ENCODE peak calls at places on chromosome 21, in six cellular contexts. P is psoas muscle, B is tibial artery, Q is epithelial cell of esophagus, S is cardiac muscle cell, C is upper lobe of left lung. F is an unnamed sample.

GRCh38 chr21:16124397-16125130 is 394.8 kb downstream of the USP25 start:
- DNase-seq in S (peak), C (no peak), B (no peak), P (no peak), Q (peak), F (no peak)

GRCh38 chr21:41858466-41859296 is 20.5 kb downstream of the PRDM15 start:
- DNase-seq in P (no peak), B (peak), C (no peak), Q (no peak), S (no peak), F (no peak)

GRCh38 chr21:32360401-32360981 is 32.3 kb downstream of the URB1 start:
- DNase-seq in B (no peak), C (no peak), Q (peak), P (no peak), S (no peak), F (no peak)

GRCh38 chr21:36589352-36589971 is 109.5 kb upstream of the SIM2 start:
- DNase-seq in P (peak), B (no peak), C (peak), S (peak), Q (peak), F (peak)

GRCh38 chr21:43991447-43991991 is 20.6 kb upstream of the TRAPPC10 start:
- DNase-seq in B (no peak), S (no peak), C (peak), Q (no peak), P (peak), F (no peak)

GRCh38 chr21:41141031-41141457 is 26.9 kb upstream of the BACE2 start:
- DNase-seq in S (peak), B (no peak), C (no peak), P (no peak), Q (peak), F (no peak)

GRCh38 chr21:41802684-41803083 is 35.8 kb upstream of the RIPK4 start:
- DNase-seq in P (peak), S (peak), B (peak), C (no peak), Q (no peak), F (no peak)

GRCh38 chr21:46509760-46510159 is 51.1 kb downstream of the DIP2A start:
- DNase-seq in S (peak), B (no peak), Q (peak), P (no peak), C (no peak), F (no peak)

GRCh38 chr21:33127154-33127893 is 57.4 kb downstream of the OLIG1 start:
- DNase-seq in B (no peak), C (no peak), P (peak), S (peak), Q (peak), F (peak)

GRCh38 chr21:46322351-46323226 is 1.1 kb downstream of the C21orf58 start:
- DNase-seq in Q (peak), S (peak), B (no peak), C (peak), P (no peak), F (no peak)

GRCh38 chr21:35989185-35989735 is 71.1 kb downstream of the SETD4 start:
- DNase-seq in S (peak), B (peak), C (no peak), P (peak), Q (peak), F (no peak)

GRCh38 chr21:35969281-35969680 is 91.0 kb downstream of the SETD4 start:
- DNase-seq in C (no peak), S (no peak), Q (no peak), P (no peak), B (no peak), F (no peak)

GRCh38 chr21:41207401-41208388 is 39.7 kb downstream of the BACE2 start:
- DNase-seq in B (peak), S (peak), Q (peak), P (peak), C (no peak), F (no peak)

GRCh38 chr21:33402011-33402979 is 918 bp upstream of the IFNGR2 start:
- DNase-seq in B (peak), P (peak), S (peak), Q (peak), C (peak), F (peak)

GRCh38 chr21:41168391-41169257 is 664 bp downstream of the BACE2 start:
- DNase-seq in P (peak), Q (peak), C (peak), S (peak), B (peak), F (peak)

GRCh38 chr21:38379171-38379570 is 119.1 kb downstream of the ERG start:
- DNase-seq in C (no peak), P (no peak), B (no peak), S (no peak), Q (peak), F (no peak)

GRCh38 chr21:38384246-38384576 is 114.1 kb downstream of the ERG start:
- DNase-seq in P (no peak), Q (no peak), S (no peak), B (no peak), C (no peak), F (no peak)

GRCh38 chr21:38377165-38378093 is 120.6 kb downstream of the KCNJ15 start:
- DNase-seq in B (no peak), C (no peak), P (no peak), S (no peak), Q (peak), F (no peak)

GRCh38 chr21:38383411-38384245 is 114.6 kb downstream of the ERG start:
- DNase-seq in P (no peak), B (no peak), C (peak), Q (no peak), S (no peak), F (no peak)

DNA sequence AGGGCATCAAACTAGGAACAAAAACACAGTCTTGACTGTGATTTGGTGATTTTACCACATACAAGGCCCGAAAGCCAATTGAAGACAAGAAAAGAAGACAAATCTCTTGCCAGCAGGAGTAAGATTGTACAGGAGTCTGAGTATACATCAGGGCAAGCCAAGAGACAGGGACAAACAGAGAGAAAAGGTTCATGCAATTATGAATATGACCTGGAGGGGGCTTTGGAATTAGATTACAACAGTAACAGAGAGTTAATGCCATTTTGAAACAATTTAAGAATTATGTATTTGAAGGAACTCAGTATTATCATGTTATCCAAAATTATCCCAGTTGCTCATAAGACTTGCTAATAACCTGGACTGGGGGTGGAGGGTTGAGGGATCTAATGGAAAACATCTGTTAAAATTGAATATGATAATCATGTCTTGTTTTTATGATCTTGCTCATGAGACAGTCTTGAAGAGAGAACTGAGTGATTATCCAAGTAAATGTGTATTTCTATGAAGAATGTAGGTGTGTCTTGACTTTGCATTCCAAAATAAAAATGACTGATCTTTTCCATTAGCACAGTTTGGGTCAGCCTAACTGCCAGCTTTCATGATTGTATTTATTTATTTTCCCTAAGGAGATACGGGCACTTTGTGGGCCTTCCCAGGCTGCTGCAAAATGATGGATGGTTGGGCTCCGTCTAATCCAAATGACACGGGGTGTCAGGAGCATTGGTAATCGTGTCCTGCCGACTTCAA is 117.7 kb downstream of the ERG start:
- DNase-seq in Q (peak), B (no peak), S (peak), C (no peak), P (no peak), F (no peak)
- TF ChIP-seq CTCF in Q (no peak), B (peak), S (peak), C (no peak), P (no peak), F (no peak)

GRCh38 chr21:42863504-42863870 is 15.9 kb downstream of the WDR4 start:
- DNase-seq in C (peak), S (no peak), P (no peak), B (no peak), Q (no peak), F (no peak)
- TF ChIP-seq CTCF in C (no peak), S (no peak), P (no peak), B (no peak), Q (no peak), F (no peak)

GRCh38 chr21:25458484-25458883 is 148.8 kb downstream of the MRPL39 start:
- DNase-seq in S (no peak), Q (no peak), P (no peak), B (no peak), C (no peak), F (no peak)
- TF ChIP-seq CTCF in S (no peak), Q (no peak), P (no peak), B (no peak), C (no peak), F (no peak)

DNA sequence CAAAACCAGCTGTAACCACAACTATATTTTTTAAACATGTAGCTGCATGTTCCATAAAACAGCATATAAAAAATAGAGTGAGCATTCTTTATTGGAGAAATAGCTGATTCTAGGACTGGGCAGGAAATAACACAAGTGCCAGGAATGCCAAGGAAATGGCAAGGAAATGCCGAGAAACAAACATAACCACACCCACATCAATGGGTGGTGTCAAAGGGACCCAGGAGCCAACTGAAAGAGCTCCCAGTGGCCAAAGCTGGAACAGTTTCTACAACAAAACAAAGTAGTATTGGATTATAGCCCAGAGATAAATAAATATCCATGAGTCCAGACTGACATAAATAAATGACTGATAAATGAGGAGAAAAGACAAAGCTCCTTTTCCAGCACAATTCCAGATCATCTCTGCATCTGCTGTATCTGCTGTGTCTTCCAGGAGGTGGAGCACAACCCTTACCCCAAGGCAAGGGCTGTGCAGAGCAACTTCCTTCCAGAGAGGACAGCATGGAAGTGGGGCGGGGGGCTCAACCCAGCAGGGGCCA is 28.1 kb downstream of the ADARB1 start:
- DNase-seq in Q (peak), S (peak), C (no peak), P (no peak), B (no peak), F (no peak)
- TF ChIP-seq CTCF in Q (peak), S (peak), C (peak), P (peak), B (peak), F (no peak)

GRCh38 chr21:34635307-34635706 is 20.4 kb upstream of the RCAN1 start:
- DNase-seq in Q (no peak), C (no peak), B (no peak), P (no peak), S (no peak), F (no peak)
- TF ChIP-seq CTCF in Q (peak), C (no peak), B (no peak), P (peak), S (peak), F (peak)

DNA sequence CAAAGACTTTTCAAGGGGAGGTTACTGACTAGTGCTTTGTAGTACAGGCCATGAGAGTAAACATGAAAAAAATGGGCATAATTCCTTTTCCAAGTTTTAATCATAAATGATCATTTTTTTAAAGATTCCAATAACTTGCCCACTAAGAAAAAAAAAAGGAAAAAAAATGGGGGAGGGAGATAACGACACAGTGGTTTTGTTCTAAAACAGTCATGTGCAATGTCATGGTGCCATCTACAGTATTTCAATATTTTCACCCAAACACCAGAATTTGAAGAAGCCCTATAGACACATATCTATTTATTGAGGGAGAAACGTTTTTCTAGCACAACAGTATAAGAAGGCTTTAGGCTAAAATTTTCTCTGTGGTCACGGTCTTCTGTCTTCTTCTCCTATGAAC is 250.2 kb downstream of the LTN1 start:
- DNase-seq in Q (peak), P (no peak), C (no peak), S (peak), B (no peak), F (no peak)
- TF ChIP-seq CTCF in Q (peak), P (peak), C (no peak), S (peak), B (no peak), F (no peak)

F was measured in GM13977.